ENCODE peak calls at places on chromosomes 11 and 22, in ten cellular contexts. M is A549; U is CD8-positive, alpha-beta memory T cell; G is fibroblast of villous mesenchyme; P is BE2C; K is fibroblast of lung; Y is astrocyte of the spinal cord; S is body of pancreas; F is HFF-Myc; D is lower lobe of right lung. E is an unnamed sample.

GRCh38 chr11:62601114-62601363 is 626 bp downstream of the MTA2 start:
- DNase-seq in M (no peak), U (peak), G (no peak), P (no peak), K (no peak), Y (no peak), S (peak), F (no peak), D (no peak), E (no peak)

GRCh38 chr11:124612045-124612444 is 817 bp downstream of the PANX3 start:
- DNase-seq in M (no peak), U (no peak), G (no peak), P (no peak), K (no peak), Y (no peak), S (no peak), F (no peak), D (no peak), E (no peak)

GRCh38 chr22:17205432-17205831 is 13.8 kb downstream of the ADA2 start:
- DNase-seq in M (no peak), U (no peak), G (no peak), P (no peak), K (no peak), Y (no peak), S (no peak), F (no peak), D (no peak), E (no peak)

GRCh38 chr11:40129276-40129675 is 1330.2 kb downstream of the LRRC4C start:
- DNase-seq in M (no peak), U (no peak), G (no peak), P (no peak), K (no peak), Y (peak), S (no peak), F (no peak), D (no peak), E (no peak)

GRCh38 chr22:33909075-33909458 is 11.2 kb downstream of the LARGE1 start:
- DNase-seq in M (no peak), U (no peak), G (peak), P (no peak), K (peak), Y (peak), S (no peak), F (no peak), D (no peak), E (peak)

GRCh38 chr11:99281331-99281730 is 260.6 kb downstream of the CNTN5 start:
- DNase-seq in M (no peak), U (no peak), G (no peak), P (no peak), K (no peak), Y (no peak), S (no peak), F (no peak), D (no peak), E (no peak)

GRCh38 chr11:33259869-33260268 is 2.7 kb downstream of the HIPK3 start:
- DNase-seq in M (no peak), U (no peak), G (peak), P (no peak), K (no peak), Y (no peak), S (no peak), F (no peak), D (no peak), E (no peak)

GRCh38 chr11:131980878-131981668 is 610.7 kb downstream of the NTM start:
- DNase-seq in M (no peak), U (no peak), G (no peak), P (no peak), K (peak), Y (no peak), S (no peak), F (no peak), D (no peak), E (no peak)

GRCh38 chr22:44182591-44183588 is 2.2 kb downstream of the PARVG start:
- DNase-seq in M (no peak), U (peak), G (no peak), P (no peak), K (no peak), Y (no peak), S (peak), F (no peak), D (peak), E (no peak)

GRCh38 chr11:67114275-67114896 is 4.7 kb upstream of the KDM2A start:
- DNase-seq in M (no peak), U (no peak), G (no peak), P (no peak), K (no peak), Y (no peak), S (no peak), F (no peak), D (no peak), E (no peak)

GRCh38 chr11:88103337-88104206 is 71.7 kb downstream of the RAB38 start:
- DNase-seq in M (peak), U (peak), G (peak), P (peak), K (peak), Y (peak), S (peak), F (peak), D (peak), E (peak)

GRCh38 chr11:86805873-86806310 is 5.5 kb downstream of the PRSS23 start:
- DNase-seq in M (no peak), U (no peak), G (no peak), P (no peak), K (no peak), Y (no peak), S (no peak), F (no peak), D (no peak), E (no peak)

DNA sequence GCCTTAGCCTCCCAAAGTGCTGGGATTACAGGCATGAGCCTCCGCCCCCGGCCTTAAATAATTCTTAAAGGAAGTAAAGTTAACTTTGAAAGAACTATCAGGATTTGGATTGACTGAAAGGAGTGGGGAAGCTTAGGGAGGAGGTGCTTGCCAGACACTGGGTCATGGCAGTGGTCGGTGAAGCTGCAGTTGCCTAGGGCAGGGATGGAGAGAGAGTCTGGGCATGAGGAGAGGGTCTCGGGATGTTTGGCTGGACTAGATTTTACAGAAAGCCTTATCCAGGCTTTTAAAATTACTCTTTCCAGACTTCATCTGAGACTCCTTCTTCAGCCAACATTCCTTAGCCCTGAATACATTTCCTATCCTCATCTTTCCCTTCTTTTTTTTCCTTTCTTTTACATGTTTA is 520 bp upstream of the NNMT start:
- DNase-seq in M (no peak), U (no peak), G (no peak), P (no peak), K (no peak), Y (no peak), S (no peak), F (no peak), D (no peak), E (no peak)
- H3K4me3 ChIP-seq in M (peak), U (no peak), G (peak), P (no peak), K (peak), Y (peak), S (no peak), F (peak), D (peak), E (no peak)

DNA sequence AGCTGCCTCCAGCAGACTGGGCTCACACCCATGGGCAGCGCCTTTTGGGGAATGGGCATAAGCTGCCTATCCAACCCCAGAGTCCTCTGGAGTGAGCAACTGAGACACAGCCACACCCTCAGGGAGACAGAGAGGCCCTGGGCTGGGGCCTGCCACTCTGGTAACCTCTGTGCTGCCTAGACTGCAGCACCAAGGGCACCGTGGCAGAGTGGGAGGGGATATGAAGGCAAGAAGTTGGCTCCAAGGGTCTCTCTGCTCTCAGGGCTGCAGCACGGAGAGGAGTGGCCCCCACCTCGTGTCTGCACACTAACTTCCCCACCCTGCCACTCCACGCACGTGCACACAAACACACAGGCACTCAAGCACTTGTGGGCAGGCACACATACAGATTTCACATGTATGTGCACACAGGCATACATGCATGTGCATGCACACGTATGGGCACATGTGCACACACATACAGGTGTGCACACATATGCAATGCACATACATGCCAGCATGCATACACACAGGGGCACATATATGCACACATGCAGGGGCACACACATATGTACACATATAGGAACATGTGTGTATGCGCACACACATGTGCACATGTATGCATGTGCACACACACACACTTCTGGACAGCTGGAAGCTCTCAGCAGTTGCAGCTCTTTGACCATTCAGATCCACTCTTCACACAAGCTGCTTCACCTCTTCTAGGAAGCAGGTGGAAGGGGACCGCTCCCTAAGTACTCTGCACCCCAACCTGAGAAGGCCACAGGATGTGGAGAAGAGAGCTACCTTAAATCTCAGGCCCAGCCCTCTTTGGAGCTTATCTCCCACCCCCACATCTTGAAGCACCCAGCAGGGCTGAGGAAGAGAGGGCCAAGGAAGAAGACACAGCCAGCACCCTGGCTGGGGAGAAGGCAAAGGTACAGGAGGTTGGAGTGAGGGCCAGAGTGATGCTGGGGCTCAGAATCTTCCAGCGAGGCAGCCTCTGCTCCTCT is 4.3 kb downstream of the IGSF9B start:
- DNase-seq in M (no peak), U (no peak), G (no peak), P (peak), K (no peak), Y (no peak), S (no peak), F (no peak), D (no peak), E (no peak)
- H3K4me3 ChIP-seq in M (no peak), U (no peak), G (no peak), P (peak), K (no peak), Y (no peak), S (no peak), F (no peak), D (no peak), E (no peak)

GRCh38 chr22:30265131-30265720 is 1.4 kb downstream of the OSM start:
- DNase-seq in M (no peak), U (no peak), G (no peak), P (no peak), K (no peak), Y (no peak), S (no peak), F (no peak), D (no peak), E (no peak)
- H3K4me3 ChIP-seq in M (no peak), U (peak), G (no peak), P (no peak), K (no peak), Y (no peak), S (no peak), F (no peak), D (peak), E (no peak)

DNA sequence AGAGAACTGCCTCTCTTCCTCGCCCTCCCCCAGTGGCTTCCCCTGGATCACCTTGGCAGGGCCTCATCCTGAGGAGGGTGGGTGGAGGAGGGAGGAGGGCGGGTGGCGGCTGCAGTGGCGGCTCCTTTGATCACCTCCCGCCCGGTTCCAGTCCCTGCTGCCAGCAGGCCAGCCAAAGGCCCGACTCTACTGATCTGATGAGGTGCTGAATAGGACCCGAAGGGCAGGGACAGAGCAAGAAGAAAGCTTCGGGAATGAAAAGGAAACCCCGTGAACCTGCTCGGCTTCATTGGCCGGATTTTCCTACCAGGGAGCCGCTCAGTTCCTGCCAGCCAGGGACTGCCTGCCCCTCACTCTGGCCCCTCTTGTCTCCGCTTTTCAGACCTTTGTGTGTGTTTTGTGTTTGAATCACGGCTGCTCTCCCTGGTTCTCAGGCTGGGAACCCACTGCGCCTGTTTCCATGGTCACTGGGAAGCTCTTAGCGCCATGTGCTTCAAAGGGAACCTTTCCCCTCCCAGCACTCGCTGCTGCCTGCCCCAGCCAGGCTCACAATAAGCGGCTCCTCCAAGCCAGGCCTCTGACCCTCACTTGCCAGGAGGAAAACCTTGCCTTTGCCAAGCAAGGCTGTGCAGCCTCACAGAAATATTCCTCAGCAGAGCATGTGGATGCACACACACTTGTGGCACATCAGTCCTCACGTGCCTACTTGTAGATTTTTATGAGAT is 56.8 kb downstream of the C22orf31 start:
- DNase-seq in M (no peak), U (no peak), G (no peak), P (peak), K (peak), Y (peak), S (peak), F (no peak), D (peak), E (peak)
- H3K4me3 ChIP-seq in M (no peak), U (no peak), G (no peak), P (no peak), K (no peak), Y (no peak), S (no peak), F (no peak), D (peak), E (no peak)

DNA sequence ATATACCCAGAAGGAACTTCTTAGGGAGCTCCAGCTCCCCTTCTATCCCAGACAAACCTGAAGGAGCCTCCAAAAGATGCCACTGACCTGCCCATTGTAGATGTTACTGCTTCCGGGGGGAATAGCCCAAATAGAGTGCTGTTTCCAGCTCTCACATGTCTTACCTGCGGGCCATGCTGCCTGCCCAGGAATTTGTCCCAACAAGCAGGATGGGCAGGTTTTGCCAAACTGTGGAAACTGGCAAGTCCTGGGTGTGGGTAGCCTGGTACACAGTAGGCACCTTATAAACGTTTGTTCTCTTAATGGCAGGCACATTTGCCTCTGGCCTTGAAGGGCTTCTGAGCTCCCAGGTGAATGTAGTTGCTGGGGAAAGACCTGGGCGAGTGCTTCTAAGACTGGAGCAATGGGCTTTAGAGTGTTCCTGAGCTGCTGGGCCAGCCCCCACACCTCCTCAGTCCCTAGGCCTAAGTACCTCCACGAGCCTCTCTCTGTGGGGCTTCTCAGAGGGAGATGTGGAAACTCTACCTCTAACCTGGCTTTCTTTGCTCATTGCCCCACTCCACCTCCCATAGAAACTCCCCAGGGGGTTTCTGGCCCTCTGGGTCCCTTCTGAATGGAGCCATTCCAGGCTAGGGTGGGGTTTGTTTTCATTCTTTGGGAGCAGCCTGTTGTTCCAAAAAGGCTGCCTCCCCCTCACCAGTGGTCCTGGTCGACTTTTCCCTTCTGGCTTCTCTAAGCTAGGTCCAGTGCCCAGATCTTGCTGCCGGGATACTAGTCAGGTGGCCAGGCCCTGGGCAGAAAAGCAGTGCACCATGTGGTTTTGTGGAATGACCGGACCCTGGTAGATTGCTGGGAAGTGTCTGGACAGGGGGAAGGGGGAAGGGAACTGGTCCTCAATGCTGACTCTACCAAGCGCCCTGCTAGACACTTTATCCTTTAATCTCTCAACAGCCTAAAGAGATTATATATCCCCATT is 37.2 kb downstream of the LIMK2 start:
- DNase-seq in M (no peak), U (no peak), G (peak), P (no peak), K (peak), Y (no peak), S (no peak), F (no peak), D (no peak), E (no peak)
- H3K4me3 ChIP-seq in M (no peak), U (no peak), G (peak), P (peak), K (peak), Y (peak), S (no peak), F (peak), D (peak), E (peak)

GRCh38 chr11:15602779-15603178 is 488.1 kb downstream of the INSC start:
- DNase-seq in M (no peak), U (no peak), G (no peak), P (no peak), K (no peak), Y (no peak), S (no peak), F (no peak), D (no peak), E (no peak)
- H3K4me3 ChIP-seq in M (no peak), U (no peak), G (no peak), P (no peak), K (no peak), Y (no peak), S (no peak), F (no peak), D (no peak), E (no peak)

GRCh38 chr11:106398396-106399074 is 321.1 kb downstream of the AASDHPPT start:
- DNase-seq in M (peak), U (no peak), G (no peak), P (no peak), K (peak), Y (no peak), S (no peak), F (no peak), D (no peak), E (no peak)

GRCh38 chr11:106399075-106399500 is 321.6 kb downstream of the AASDHPPT start:
- DNase-seq in M (peak), U (no peak), G (peak), P (no peak), K (peak), Y (peak), S (peak), F (peak), D (no peak), E (peak)

GRCh38 chr11:106395716-106396349 is 318.4 kb downstream of the AASDHPPT start:
- DNase-seq in M (no peak), U (no peak), G (no peak), P (no peak), K (no peak), Y (no peak), S (no peak), F (no peak), D (no peak), E (no peak)

GRCh38 chr11:106399624-106400023 is 322.2 kb downstream of the AASDHPPT start:
- DNase-seq in M (no peak), U (no peak), G (no peak), P (no peak), K (no peak), Y (no peak), S (no peak), F (no peak), D (no peak), E (no peak)

GRCh38 chr11:106397787-106398355 is 320.4 kb downstream of the AASDHPPT start:
- DNase-seq in M (no peak), U (no peak), G (no peak), P (no peak), K (peak), Y (no peak), S (no peak), F (no peak), D (no peak), E (no peak)
- H3K4me3 ChIP-seq in M (no peak), U (no peak), G (no peak), P (no peak), K (no peak), Y (no peak), S (no peak), F (peak), D (no peak), E (no peak)

GRCh38 chr11:18791175-18792065 is at the start of gene PTPN5:
- DNase-seq in M (no peak), U (no peak), G (no peak), P (no peak), K (peak), Y (no peak), S (no peak), F (no peak), D (no peak), E (no peak)

GRCh38 chr11:18790820-18791174 is 801 bp downstream of the PTPN5 start:
- DNase-seq in M (no peak), U (no peak), G (no peak), P (no peak), K (no peak), Y (no peak), S (no peak), F (no peak), D (no peak), E (no peak)

GRCh38 chr11:18792827-18793226 is 1.2 kb upstream of the PTPN5 start:
- DNase-seq in M (no peak), U (no peak), G (no peak), P (no peak), K (no peak), Y (no peak), S (no peak), F (no peak), D (no peak), E (no peak)

GRCh38 chr11:18789942-18790341 is 1.7 kb downstream of the PTPN5 start:
- DNase-seq in M (no peak), U (no peak), G (no peak), P (no peak), K (no peak), Y (no peak), S (no peak), F (no peak), D (no peak), E (no peak)

DNA sequence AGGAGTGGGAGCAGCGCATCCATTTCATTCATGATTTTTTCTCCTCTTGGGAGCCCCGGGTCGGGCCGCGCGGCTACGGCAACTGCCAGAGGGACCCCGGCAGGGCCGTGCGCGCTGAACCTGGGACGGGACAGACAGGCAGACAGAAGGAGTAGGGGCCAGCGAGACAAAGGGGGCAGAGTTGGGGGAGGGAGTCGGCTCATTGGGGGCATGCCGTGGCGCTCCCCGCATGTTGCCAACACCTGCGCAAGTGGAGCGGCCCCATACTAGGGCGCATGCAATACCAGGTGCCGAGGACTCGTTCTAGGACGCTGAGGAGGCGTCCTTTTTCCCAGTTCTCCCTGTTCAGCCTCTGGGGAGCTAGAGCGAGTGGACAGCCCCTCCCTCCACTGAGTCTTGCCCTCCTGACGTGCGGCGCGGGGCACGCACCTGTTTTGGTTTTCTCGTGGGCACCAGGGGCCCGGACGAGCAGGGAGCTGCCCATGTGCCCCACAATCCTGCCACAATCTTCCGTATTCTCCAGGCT is 531 bp upstream of the PTPN5 start:
- DNase-seq in M (no peak), U (no peak), G (no peak), P (no peak), K (peak), Y (no peak), S (no peak), F (no peak), D (no peak), E (no peak)
- H3K4me3 ChIP-seq in M (peak), U (no peak), G (no peak), P (no peak), K (no peak), Y (no peak), S (peak), F (peak), D (peak), E (no peak)

E was measured in retinal pigment epithelial cell.